ENCODE peak calls at places on chromosomes 3 and 15, in eight cellular contexts. J is activated T-cell treated with anti-CD3 and anti-CD28 coated beads for 1 hour; M is left colon; P is stimulated activated CD4-positive, alpha-beta T cell treated with anti-CD3 and anti-CD28 coated beads, Interleukin-2, amount 100 ng/mL, for 4 hours; R is endothelial cell; A is lower leg skin; Q is AML-193; G is activated CD4-positive, alpha-beta T cell treated with anti-CD3 and anti-CD28 coated beads for 4 hours. S is an unnamed sample.

GRCh38 chr15:25715536-25716413 is 147.4 kb downstream of the ATP10A start:
- DNase-seq in J (no peak), M (no peak), P (no peak), R (no peak), A (peak; percentile 61), Q (no peak), G (no peak), S (no peak)

GRCh38 chr3:49771340-49771938 is 14.9 kb downstream of the IP6K1 start:
- DNase-seq in J (no peak), M (no peak), P (no peak), R (no peak), A (no peak), Q (no peak), G (no peak), S (no peak)

GRCh38 chr15:96122077-96123027 is 208.1 kb upstream of the NR2F2 start:
- DNase-seq in J (no peak), M (no peak), P (no peak), R (no peak), A (no peak), Q (no peak), G (no peak), S (no peak)

GRCh38 chr3:29286841-29287240 is 6.0 kb downstream of the RBMS3 start:
- DNase-seq in J (no peak), M (no peak), P (no peak), R (no peak), A (no peak), Q (no peak), G (no peak), S (no peak)

GRCh38 chr3:49668861-49669260 is 5.3 kb upstream of the APEH start:
- DNase-seq in J (no peak), M (no peak), P (no peak), R (no peak), A (no peak), Q (no peak), G (no peak), S (no peak)

GRCh38 chr3:185912929-185913901 is 24.6 kb downstream of the TRA2B start:
- DNase-seq in J (no peak), M (no peak), P (no peak), R (no peak), A (no peak), Q (no peak), G (no peak), S (no peak)

GRCh38 chr3:140994316-140994715 is 52.7 kb downstream of the SLC25A36 start:
- DNase-seq in J (no peak), M (no peak), P (no peak), R (no peak), A (no peak), Q (no peak), G (no peak), S (no peak)

GRCh38 chr15:48392356-48392755 is 61.1 kb downstream of the DUT start:
- DNase-seq in J (no peak), M (no peak), P (no peak), R (no peak), A (peak; percentile 85), Q (no peak), G (no peak), S (no peak)

GRCh38 chr15:73493936-73494335 is 51.0 kb downstream of the REC114 start:
- DNase-seq in J (no peak), M (no peak), P (no peak), R (no peak), A (no peak), Q (no peak), G (no peak), S (no peak)

GRCh38 chr3:48402281-48402732 is 27.6 kb downstream of the PLXNB1 start:
- DNase-seq in J (no peak), M (peak; percentile 63), P (no peak), R (peak; percentile 2), A (peak; percentile 98), Q (no peak), G (no peak), S (no peak)

GRCh38 chr3:65356331-65357286 is 668.8 kb upstream of the ADAMTS9 start:
- DNase-seq in J (no peak), M (peak; percentile 6), P (no peak), R (peak; percentile 48), A (no peak), Q (no peak), G (no peak), S (no peak)

GRCh38 chr15:49832421-49832980 is 211.7 kb downstream of the DTWD1 start:
- DNase-seq in J (no peak), M (peak; percentile 57), P (no peak), R (no peak), A (no peak), Q (peak; percentile 10), G (no peak), S (no peak)

GRCh38 chr3:130894130-130894872 is 417 bp downstream of the ATP2C1 start:
- DNase-seq in J (peak; percentile 22), M (peak; percentile 67), P (peak; percentile 6), R (peak; percentile 36), A (peak; percentile 89), Q (peak; percentile 38), G (peak; percentile 23), S (peak; percentile 33)

GRCh38 chr15:82647045-82647834 is at the start of gene CPEB1:
- DNase-seq in J (peak; percentile 31), M (peak; percentile 37), P (peak; percentile 59), R (peak; percentile 30), A (peak; percentile 92), Q (no peak), G (peak; percentile 50), S (peak; percentile 7)

GRCh38 chr3:42336103-42336502 is 70.1 kb upstream of the CCK start:
- DNase-seq in J (no peak), M (no peak), P (no peak), R (no peak), A (no peak), Q (no peak), G (no peak), S (no peak)

GRCh38 chr3:10380906-10381795 is 60.2 kb upstream of the SEC13 start:
- DNase-seq in J (no peak), M (no peak), P (no peak), R (no peak), A (no peak), Q (no peak), G (no peak), S (no peak)

GRCh38 chr3:184472723-184473419 is 88.7 kb upstream of the EPHB3 start:
- DNase-seq in J (no peak), M (no peak), P (no peak), R (peak; percentile 68), A (peak; percentile 90), Q (no peak), G (no peak), S (no peak)

GRCh38 chr3:61979645-61980430 is 393.5 kb downstream of the FEZF2 start:
- DNase-seq in J (no peak), M (no peak), P (no peak), R (no peak), A (no peak), Q (no peak), G (no peak), S (no peak)

GRCh38 chr3:134904796-134905646 is 110.0 kb downstream of the EPHB1 start:
- DNase-seq in J (no peak), M (no peak), P (no peak), R (no peak), A (peak; percentile 76), Q (no peak), G (no peak), S (no peak)

GRCh38 chr3:126485131-126485530 is 9.4 kb upstream of the ZXDC start:
- DNase-seq in J (no peak), M (no peak), P (no peak), R (no peak), A (no peak), Q (no peak), G (no peak), S (no peak)

GRCh38 chr3:7781395-7781794 is 720.2 kb upstream of the LMCD1 start:
- DNase-seq in J (no peak), M (no peak), P (no peak), R (no peak), A (no peak), Q (no peak), G (no peak), S (no peak)

S was measured in effector memory CD8-positive, alpha-beta T cell.